ENCODE peak calls at places on chromosomes 13 and 19, in seven cellular contexts. O is NCI-H1436; A is OCI-LY7; G is cardiac septum; K is stimulated activated CD8-positive, alpha-beta memory T cell treated with anti-CD3 and anti-CD28 coated beads, Interleukin-7, amount 100 ng/mL, for 1 hour; T is activated gamma-delta T cell treated with Interleukin-2 at 50 U/mL for 16 hours; R is NCI-H774. V is an unnamed sample.

GRCh38 chr13:101841687-101842086 is 389.2 kb downstream of the ITGBL1 start:
- DNase-seq in O (no peak), A (no peak), G (no peak), K (no peak), T (no peak), R (no peak), V (no peak)

GRCh38 chr19:10820173-10820572 is 15.8 kb downstream of the TMED1 start:
- DNase-seq in O (no peak), A (peak), G (no peak), K (no peak), T (no peak), R (no peak), V (no peak)

GRCh38 chr19:34224996-34225658 is 29.2 kb upstream of the GARRE1 start:
- DNase-seq in O (no peak), A (no peak), G (no peak), K (no peak), T (no peak), R (no peak), V (no peak)

GRCh38 chr13:100128373-100128772 is 39.5 kb downstream of the PCCA start:
- DNase-seq in O (no peak), A (no peak), G (no peak), K (no peak), T (no peak), R (no peak), V (no peak)

GRCh38 chr13:44690376-44690775 is 114.2 kb upstream of the TSC22D1 start:
- DNase-seq in O (no peak), A (no peak), G (no peak), K (no peak), T (no peak), R (no peak), V (no peak)

GRCh38 chr13:108154421-108154858 is 60.9 kb downstream of the LIG4 start:
- DNase-seq in O (no peak), A (no peak), G (no peak), K (no peak), T (no peak), R (no peak), V (no peak)

GRCh38 chr13:60019119-60019993 is 144.4 kb downstream of the DIAPH3 start:
- DNase-seq in O (no peak), A (peak), G (no peak), K (no peak), T (no peak), R (no peak), V (no peak)

GRCh38 chr19:2720777-2721569 is at the start of gene DIRAS1:
- DNase-seq in O (no peak), A (no peak), G (no peak), K (no peak), T (no peak), R (no peak), V (no peak)

GRCh38 chr13:113969311-113969972 is 4.4 kb downstream of the C13orf46 start:
- DNase-seq in O (no peak), A (no peak), G (peak), K (no peak), T (no peak), R (no peak), V (no peak)

GRCh38 chr19:6743714-6744380 is 4.4 kb downstream of the TRIP10 start:
- DNase-seq in O (no peak), A (no peak), G (no peak), K (no peak), T (no peak), R (no peak), V (no peak)

GRCh38 chr13:75264611-75265010 is 217.4 kb downstream of the TBC1D4 start:
- DNase-seq in O (no peak), A (no peak), G (no peak), K (no peak), T (no peak), R (no peak), V (no peak)

GRCh38 chr19:49324801-49325491 is at the start of gene SLC6A16:
- DNase-seq in O (no peak), A (no peak), G (no peak), K (no peak), T (no peak), R (no peak), V (no peak)

GRCh38 chr13:74443623-74444022 is 309.4 kb upstream of the KLF12 start:
- DNase-seq in O (no peak), A (no peak), G (no peak), K (no peak), T (no peak), R (no peak), V (no peak)

GRCh38 chr19:37342753-37343152 is 28.1 kb upstream of the ZNF527 start:
- DNase-seq in O (no peak), A (no peak), G (no peak), K (no peak), T (no peak), R (no peak), V (no peak)